ENCODE peak calls at places on chromosomes 3 and 15, in ten cellular contexts. One of them, this sample, is unnamed.
A peak's percentile ranks its signal among the peaks of the same experiment; 100 is the strongest.

GRCh38 chr15:28975766-28976179 is 90.0 kb downstream of the APBA2 start:
- DNase-seq in NCI-H774: no peak
- DNase-seq in GM12865: peak; percentile 56
- DNase-seq in osteocyte: peak; percentile 57
- DNase-seq in stimulated activated CD4-positive, alpha-beta T cell treated with anti-CD3 and anti-CD28 coated beads, Interleukin-15, amount 100 ng/mL, for 1 hour: peak; percentile 36
- DNase-seq in ACHN: peak; percentile 57
- DNase-seq in stimulated activated naive CD8-positive, alpha-beta T cell treated with anti-CD3 and anti-CD28 coated beads, Interleukin-15, Interleukin-2, amounts not matched to agents 100 U/mL and 50 U/mL, for 24 hours: peak; percentile 80
- DNase-seq in activated naive CD8-positive, alpha-beta T cell treated with anti-CD3 and anti-CD28 coated beads, Interleukin-2, amount 10 ng/mL, durations not matched to agents 7 days and 5 days: peak; percentile 63
- DNase-seq in CD14-positive monocyte: no peak
- DNase-seq in activated CD4-positive, alpha-beta memory T cell treated with anti-CD3 and anti-CD28 coated beads for 36 hours: peak; percentile 74
- DNase-seq in this sample: peak; percentile 69

GRCh38 chr3:14510838-14511622 is 29.1 kb downstream of the GRIP2 start:
- DNase-seq in NCI-H774: no peak
- DNase-seq in GM12865: no peak
- DNase-seq in osteocyte: no peak
- DNase-seq in stimulated activated CD4-positive, alpha-beta T cell treated with anti-CD3 and anti-CD28 coated beads, Interleukin-15, amount 100 ng/mL, for 1 hour: no peak
- DNase-seq in ACHN: no peak
- DNase-seq in stimulated activated naive CD8-positive, alpha-beta T cell treated with anti-CD3 and anti-CD28 coated beads, Interleukin-15, Interleukin-2, amounts not matched to agents 100 U/mL and 50 U/mL, for 24 hours: no peak
- DNase-seq in activated naive CD8-positive, alpha-beta T cell treated with anti-CD3 and anti-CD28 coated beads, Interleukin-2, amount 10 ng/mL, durations not matched to agents 7 days and 5 days: peak; percentile 26
- DNase-seq in CD14-positive monocyte: no peak
- DNase-seq in activated CD4-positive, alpha-beta memory T cell treated with anti-CD3 and anti-CD28 coated beads for 36 hours: peak; percentile 4
- DNase-seq in this sample: no peak

GRCh38 chr3:155500429-155500828 is 206.9 kb upstream of the STRIT1 start:
- DNase-seq in NCI-H774: no peak
- DNase-seq in GM12865: no peak
- DNase-seq in osteocyte: no peak
- DNase-seq in stimulated activated CD4-positive, alpha-beta T cell treated with anti-CD3 and anti-CD28 coated beads, Interleukin-15, amount 100 ng/mL, for 1 hour: no peak
- DNase-seq in ACHN: no peak
- DNase-seq in stimulated activated naive CD8-positive, alpha-beta T cell treated with anti-CD3 and anti-CD28 coated beads, Interleukin-15, Interleukin-2, amounts not matched to agents 100 U/mL and 50 U/mL, for 24 hours: no peak
- DNase-seq in activated naive CD8-positive, alpha-beta T cell treated with anti-CD3 and anti-CD28 coated beads, Interleukin-2, amount 10 ng/mL, durations not matched to agents 7 days and 5 days: no peak
- DNase-seq in CD14-positive monocyte: no peak
- DNase-seq in activated CD4-positive, alpha-beta memory T cell treated with anti-CD3 and anti-CD28 coated beads for 36 hours: no peak
- DNase-seq in this sample: no peak

GRCh38 chr15:70062321-70062956 is 35.3 kb downstream of the TLE3 start:
- DNase-seq in NCI-H774: no peak
- DNase-seq in GM12865: no peak
- DNase-seq in osteocyte: no peak
- DNase-seq in stimulated activated CD4-positive, alpha-beta T cell treated with anti-CD3 and anti-CD28 coated beads, Interleukin-15, amount 100 ng/mL, for 1 hour: no peak
- DNase-seq in ACHN: no peak
- DNase-seq in stimulated activated naive CD8-positive, alpha-beta T cell treated with anti-CD3 and anti-CD28 coated beads, Interleukin-15, Interleukin-2, amounts not matched to agents 100 U/mL and 50 U/mL, for 24 hours: no peak
- DNase-seq in activated naive CD8-positive, alpha-beta T cell treated with anti-CD3 and anti-CD28 coated beads, Interleukin-2, amount 10 ng/mL, durations not matched to agents 7 days and 5 days: no peak
- DNase-seq in CD14-positive monocyte: peak; percentile 34
- DNase-seq in activated CD4-positive, alpha-beta memory T cell treated with anti-CD3 and anti-CD28 coated beads for 36 hours: no peak
- DNase-seq in this sample: no peak

GRCh38 chr3:194925614-194926013 is 239.9 kb downstream of the FAM43A start:
- DNase-seq in NCI-H774: no peak
- DNase-seq in GM12865: no peak
- DNase-seq in osteocyte: no peak
- DNase-seq in stimulated activated CD4-positive, alpha-beta T cell treated with anti-CD3 and anti-CD28 coated beads, Interleukin-15, amount 100 ng/mL, for 1 hour: no peak
- DNase-seq in ACHN: no peak
- DNase-seq in stimulated activated naive CD8-positive, alpha-beta T cell treated with anti-CD3 and anti-CD28 coated beads, Interleukin-15, Interleukin-2, amounts not matched to agents 100 U/mL and 50 U/mL, for 24 hours: no peak
- DNase-seq in activated naive CD8-positive, alpha-beta T cell treated with anti-CD3 and anti-CD28 coated beads, Interleukin-2, amount 10 ng/mL, durations not matched to agents 7 days and 5 days: no peak
- DNase-seq in CD14-positive monocyte: no peak
- DNase-seq in activated CD4-positive, alpha-beta memory T cell treated with anti-CD3 and anti-CD28 coated beads for 36 hours: no peak
- DNase-seq in this sample: no peak

GRCh38 chr15:69513986-69514385 is 61.4 kb downstream of the RPLP1 start:
- DNase-seq in NCI-H774: no peak
- DNase-seq in GM12865: no peak
- DNase-seq in osteocyte: peak; percentile 51
- DNase-seq in stimulated activated CD4-positive, alpha-beta T cell treated with anti-CD3 and anti-CD28 coated beads, Interleukin-15, amount 100 ng/mL, for 1 hour: no peak
- DNase-seq in ACHN: no peak
- DNase-seq in stimulated activated naive CD8-positive, alpha-beta T cell treated with anti-CD3 and anti-CD28 coated beads, Interleukin-15, Interleukin-2, amounts not matched to agents 100 U/mL and 50 U/mL, for 24 hours: no peak
- DNase-seq in activated naive CD8-positive, alpha-beta T cell treated with anti-CD3 and anti-CD28 coated beads, Interleukin-2, amount 10 ng/mL, durations not matched to agents 7 days and 5 days: no peak
- DNase-seq in CD14-positive monocyte: no peak
- DNase-seq in activated CD4-positive, alpha-beta memory T cell treated with anti-CD3 and anti-CD28 coated beads for 36 hours: no peak
- DNase-seq in this sample: no peak

GRCh38 chr15:29612096-29612495 is 210.2 kb downstream of the TJP1 start:
- DNase-seq in NCI-H774: no peak
- DNase-seq in GM12865: no peak
- DNase-seq in osteocyte: peak; percentile 76
- DNase-seq in stimulated activated CD4-positive, alpha-beta T cell treated with anti-CD3 and anti-CD28 coated beads, Interleukin-15, amount 100 ng/mL, for 1 hour: no peak
- DNase-seq in ACHN: peak; percentile 82
- DNase-seq in stimulated activated naive CD8-positive, alpha-beta T cell treated with anti-CD3 and anti-CD28 coated beads, Interleukin-15, Interleukin-2, amounts not matched to agents 100 U/mL and 50 U/mL, for 24 hours: no peak
- DNase-seq in activated naive CD8-positive, alpha-beta T cell treated with anti-CD3 and anti-CD28 coated beads, Interleukin-2, amount 10 ng/mL, durations not matched to agents 7 days and 5 days: no peak
- DNase-seq in CD14-positive monocyte: no peak
- DNase-seq in activated CD4-positive, alpha-beta memory T cell treated with anti-CD3 and anti-CD28 coated beads for 36 hours: no peak
- DNase-seq in this sample: no peak

GRCh38 chr15:33114484-33114767 is 80.1 kb downstream of the FMN1 start:
- DNase-seq in NCI-H774: no peak
- DNase-seq in GM12865: no peak
- DNase-seq in osteocyte: no peak
- DNase-seq in stimulated activated CD4-positive, alpha-beta T cell treated with anti-CD3 and anti-CD28 coated beads, Interleukin-15, amount 100 ng/mL, for 1 hour: no peak
- DNase-seq in ACHN: no peak
- DNase-seq in stimulated activated naive CD8-positive, alpha-beta T cell treated with anti-CD3 and anti-CD28 coated beads, Interleukin-15, Interleukin-2, amounts not matched to agents 100 U/mL and 50 U/mL, for 24 hours: no peak
- DNase-seq in activated naive CD8-positive, alpha-beta T cell treated with anti-CD3 and anti-CD28 coated beads, Interleukin-2, amount 10 ng/mL, durations not matched to agents 7 days and 5 days: no peak
- DNase-seq in CD14-positive monocyte: no peak
- DNase-seq in activated CD4-positive, alpha-beta memory T cell treated with anti-CD3 and anti-CD28 coated beads for 36 hours: no peak
- DNase-seq in this sample: no peak

GRCh38 chr3:193842029-193842782 is 249.2 kb downstream of the OPA1 start:
- DNase-seq in NCI-H774: no peak
- DNase-seq in GM12865: peak; percentile 65
- DNase-seq in osteocyte: no peak
- DNase-seq in stimulated activated CD4-positive, alpha-beta T cell treated with anti-CD3 and anti-CD28 coated beads, Interleukin-15, amount 100 ng/mL, for 1 hour: no peak
- DNase-seq in ACHN: no peak
- DNase-seq in stimulated activated naive CD8-positive, alpha-beta T cell treated with anti-CD3 and anti-CD28 coated beads, Interleukin-15, Interleukin-2, amounts not matched to agents 100 U/mL and 50 U/mL, for 24 hours: no peak
- DNase-seq in activated naive CD8-positive, alpha-beta T cell treated with anti-CD3 and anti-CD28 coated beads, Interleukin-2, amount 10 ng/mL, durations not matched to agents 7 days and 5 days: no peak
- DNase-seq in CD14-positive monocyte: peak; percentile 79
- DNase-seq in activated CD4-positive, alpha-beta memory T cell treated with anti-CD3 and anti-CD28 coated beads for 36 hours: no peak
- DNase-seq in this sample: peak; percentile 69

This sample was measured in NAMALWA.